ENCODE peak calls at places on chromosomes 2 and 18, in seven cellular contexts. R is spleen, A is uterus, P is pancreas, G is adrenal gland, F is mucosa of descending colon, E is OCI-LY7. Y is an unnamed sample. For H3K4me1, the result is how much of the 10 kb centered on the place peaks cover.

GRCh38 chr2:162520959-162521358 is 177.0 kb downstream of the GCA start:
- DNase-seq in R (no peak), A (no peak), P (no peak), G (no peak), F (no peak), E (no peak), Y (no peak)

GRCh38 chr2:223262946-223263345 is 211.0 kb downstream of the KCNE4 start:
- DNase-seq in R (no peak), A (no peak), P (no peak), G (no peak), F (no peak), E (no peak), Y (no peak)

GRCh38 chr2:196220671-196221070 is 49.3 kb upstream of the STK17B start:
- DNase-seq in R (no peak), A (no peak), P (no peak), G (no peak), F (no peak), E (no peak), Y (no peak)

GRCh38 chr2:232927793-232928563 is 57.9 kb downstream of the SNORC start:
- DNase-seq in R (no peak), A (no peak), P (no peak), G (no peak), F (peak), E (no peak), Y (no peak)

GRCh38 chr2:70041666-70042065 is 45.6 kb upstream of the PCBP1 start:
- DNase-seq in R (no peak), A (no peak), P (no peak), G (no peak), F (no peak), E (no peak), Y (no peak)

GRCh38 chr2:7073901-7074300 is 156.7 kb downstream of the RNF144A start:
- DNase-seq in R (no peak), A (no peak), P (no peak), G (no peak), F (no peak), E (no peak), Y (no peak)

GRCh38 chr2:28047698-28048097 is 157.2 kb downstream of the BABAM2 start:
- DNase-seq in R (no peak), A (no peak), P (no peak), G (no peak), F (no peak), E (no peak), Y (no peak)

GRCh38 chr18:57025525-57025924 is 121.4 kb upstream of the BOD1L2 start:
- DNase-seq in R (no peak), A (no peak), P (no peak), G (no peak), F (no peak), E (no peak), Y (no peak)

GRCh38 chr18:79581406-79581805 is 98.2 kb upstream of the CTDP1 start:
- DNase-seq in R (peak), A (peak), P (no peak), G (no peak), F (no peak), E (no peak), Y (no peak)

GRCh38 chr18:23422751-23423418 is 30.2 kb upstream of the RIOK3 start:
- DNase-seq in R (peak), A (no peak), P (no peak), G (peak), F (peak), E (peak), Y (peak)

GRCh38 chr2:203853271-203853670 is 14.3 kb upstream of the CTLA4 start:
- DNase-seq in R (no peak), A (no peak), P (no peak), G (no peak), F (no peak), E (no peak), Y (no peak)

GRCh38 chr18:46315187-46315586 is 211.0 kb downstream of the HAUS1 start:
- DNase-seq in R (no peak), A (no peak), P (no peak), G (no peak), F (no peak), E (no peak), Y (no peak)

GRCh38 chr2:112636605-112637288 is 9.0 kb upstream of the SLC20A1 start:
- DNase-seq in R (no peak), A (no peak), P (no peak), G (peak), F (no peak), E (peak), Y (no peak)

GRCh38 chr2:176140520-176141317 is 10.6 kb upstream of the HOXD4 start:
- DNase-seq in R (peak), A (peak), P (peak), G (peak), F (peak), E (peak), Y (peak)

GRCh38 chr2:238418196-238418998 is 8.3 kb upstream of the ASB1 start:
- DNase-seq in R (no peak), A (no peak), P (no peak), G (no peak), F (peak), E (no peak), Y (no peak)

GRCh38 chr2:54042908-54043620 is 72.3 kb upstream of the PSME4 start:
- DNase-seq in R (no peak), A (no peak), P (no peak), G (no peak), F (no peak), E (no peak), Y (no peak)

GRCh38 chr2:104744537-104744936 is 109.4 kb upstream of the POU3F3 start:
- DNase-seq in R (no peak), A (no peak), P (no peak), G (no peak), F (no peak), E (no peak), Y (no peak)

GRCh38 chr2:70509565-70509964 is 44.1 kb downstream of the TGFA start:
- DNase-seq in R (no peak), A (no peak), P (no peak), G (no peak), F (no peak), E (no peak), Y (no peak)

GRCh38 chr18:4017479-4017878 is 437.6 kb downstream of the DLGAP1 start:
- DNase-seq in R (no peak), A (no peak), P (no peak), G (no peak), F (no peak), E (peak), Y (no peak)

GRCh38 chr18:10562773-10563160 is 36.9 kb downstream of the NAPG start:
- DNase-seq in R (no peak), A (no peak), P (no peak), G (no peak), F (no peak), E (no peak), Y (peak)

GRCh38 chr2:11796190-11797171 is 50.0 kb downstream of the LPIN1 start:
- DNase-seq in R (no peak), A (peak), P (no peak), G (no peak), F (no peak), E (no peak), Y (no peak)

GRCh38 chr2:155733091-155733870 is 599.2 kb downstream of the NR4A2 start:
- DNase-seq in R (no peak), A (no peak), P (no peak), G (no peak), F (no peak), E (no peak), Y (no peak)

GRCh38 chr2:217520361-217521010 is 482.3 kb downstream of the TNS1 start:
- DNase-seq in R (no peak), A (no peak), P (no peak), G (no peak), F (no peak), E (no peak), Y (no peak)

GRCh38 chr2:215620528-215620927 is 184.7 kb upstream of the FN1 start:
- DNase-seq in R (no peak), A (no peak), P (no peak), G (no peak), F (no peak), E (no peak), Y (no peak)

GRCh38 chr2:72694715-72695496 is 130.9 kb downstream of the EXOC6B start:
- DNase-seq in R (no peak), A (peak), P (peak), G (peak), F (peak), E (no peak), Y (peak)

GRCh38 chr2:237859533-237860272 is at the start of gene RAMP1:
- DNase-seq in R (peak), A (peak), P (no peak), G (no peak), F (no peak), E (no peak), Y (no peak)

GRCh38 chr2:227376911-227377396 is 2.2 kb downstream of the TM4SF20 start:
- DNase-seq in R (no peak), A (no peak), P (no peak), G (no peak), F (no peak), E (no peak), Y (no peak)

GRCh38 chr18:9631814-9632496 is 17.6 kb upstream of the PPP4R1 start:
- DNase-seq in R (no peak), A (no peak), P (no peak), G (no peak), F (no peak), E (no peak), Y (no peak)

GRCh38 chr18:74204543-74205152 is 56.3 kb downstream of the TIMM21 start:
- DNase-seq in R (no peak), A (no peak), P (peak), G (peak), F (no peak), E (no peak), Y (no peak)

GRCh38 chr2:144660518-144661316 is 140.8 kb upstream of the ZEB2 start:
- DNase-seq in R (no peak), A (no peak), P (no peak), G (no peak), F (no peak), E (no peak), Y (no peak)

GRCh38 chr18:49249523-49249922 is 210.9 kb downstream of the DYM start:
- DNase-seq in R (no peak), A (no peak), P (no peak), G (no peak), F (no peak), E (peak), Y (no peak)

GRCh38 chr2:57906152-57906732 is 140.4 kb upstream of the VRK2 start:
- DNase-seq in R (no peak), A (no peak), P (no peak), G (no peak), F (no peak), E (peak), Y (no peak)

GRCh38 chr2:154720642-154721041 is 22.1 kb downstream of the KCNJ3 start:
- DNase-seq in R (no peak), A (no peak), P (no peak), G (no peak), F (no peak), E (no peak), Y (no peak)

GRCh38 chr2:229673676-229674075 is 40.7 kb downstream of the DNER start:
- DNase-seq in R (no peak), A (no peak), P (no peak), G (peak), F (no peak), E (no peak), Y (no peak)

GRCh38 chr2:218961229-218961628 is 1.8 kb downstream of the CDK5R2 start:
- DNase-seq in R (no peak), A (no peak), P (no peak), G (no peak), F (no peak), E (no peak), Y (no peak)

GRCh38 chr2:69915050-69915945 is at the start of gene MXD1:
- DNase-seq in R (peak), A (no peak), P (peak), G (no peak), F (no peak), E (no peak), Y (no peak)

DNA sequence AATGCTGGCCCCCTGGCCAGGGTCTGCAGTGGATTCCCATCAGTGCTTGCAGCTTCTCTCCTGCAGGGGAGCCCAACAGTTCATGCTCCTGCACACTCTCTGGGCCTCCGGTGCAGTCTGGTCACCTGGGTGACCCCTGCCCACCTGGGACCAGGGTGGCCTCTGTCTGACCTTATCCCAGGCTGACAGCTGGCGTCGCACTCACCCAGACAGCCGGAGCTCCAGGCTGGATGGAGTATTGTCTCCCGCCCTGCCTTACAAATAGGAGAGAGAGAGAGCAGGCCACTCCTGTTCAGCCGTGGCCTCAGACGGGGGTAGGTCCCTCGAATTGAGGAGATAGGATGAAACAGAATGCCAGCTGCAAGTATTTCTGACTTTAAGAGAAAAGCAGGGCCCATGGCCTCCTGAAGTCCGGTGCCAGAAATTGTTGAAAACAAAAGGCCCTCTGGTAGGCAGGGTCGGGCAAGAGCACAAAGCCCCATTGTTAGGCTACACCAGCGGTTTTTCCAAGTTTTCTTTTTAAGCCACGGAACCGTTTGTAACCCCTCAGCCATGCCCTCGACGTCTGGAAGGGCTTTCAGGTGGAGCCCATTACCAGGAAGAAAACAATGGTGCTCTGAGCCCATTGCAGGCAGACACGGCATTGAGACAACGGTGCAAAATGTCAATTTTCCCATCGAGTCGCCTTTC is 258.4 kb downstream of the BCL11A start:
- DNase-seq in R (no peak), A (no peak), P (no peak), G (no peak), F (peak), E (no peak), Y (no peak)
- TF ChIP-seq CTCF in R (no peak), A (no peak), P (no peak), G (no peak), F (no peak), E (no peak), Y (no peak)

GRCh38 chr2:98504386-98505109 is 59.9 kb downstream of the INPP4A start:
- DNase-seq in R (no peak), A (no peak), P (no peak), G (peak), F (no peak), E (no peak), Y (no peak)
- H3K4me1 ChIP-seq in R (under half), A (under half), P (under half), G (half or more), F (under half), E (under half), Y (under half)

DNA sequence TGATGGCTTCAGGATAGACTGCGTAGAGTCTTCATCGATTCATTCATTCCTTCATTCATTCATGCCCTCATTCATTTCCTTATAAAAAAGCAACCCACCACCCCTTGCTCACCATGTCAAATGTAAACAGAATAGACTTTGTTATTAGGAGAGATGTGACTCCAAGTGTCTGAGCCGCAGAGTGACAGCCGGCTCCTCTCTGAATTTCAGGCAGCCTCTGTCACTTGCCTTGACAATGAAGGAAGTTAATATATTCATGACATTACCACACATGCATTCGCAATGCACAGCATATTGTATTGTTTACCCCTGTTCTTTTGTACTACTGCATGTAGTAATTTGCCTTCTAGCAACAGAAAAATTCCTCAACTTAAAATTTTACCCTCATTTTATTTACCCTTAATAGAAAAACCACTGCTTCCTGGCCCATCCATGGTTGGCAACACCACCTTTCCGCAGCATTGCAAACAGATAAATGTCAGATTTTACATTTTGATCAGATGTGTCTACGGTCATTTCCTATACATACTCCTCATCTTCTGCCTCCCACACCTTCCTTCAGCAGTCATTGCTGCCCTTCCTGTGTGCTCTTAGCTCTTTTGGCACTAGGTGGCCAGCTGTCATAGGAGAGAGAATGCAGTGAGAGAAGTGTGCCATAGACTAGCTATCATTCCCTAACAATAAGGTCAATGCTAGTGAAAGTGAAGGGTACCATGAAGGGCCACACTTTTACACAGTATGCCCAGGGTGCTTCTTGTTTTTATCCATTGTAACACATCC is 1090.8 kb downstream of the BCL11A start:
- DNase-seq in R (no peak), A (no peak), P (no peak), G (no peak), F (no peak), E (no peak), Y (no peak)
- TF ChIP-seq CTCF in R (no peak), A (no peak), P (no peak), G (no peak), F (no peak), E (no peak), Y (no peak)

GRCh38 chr2:241312082-241312481 is 3.4 kb downstream of the HDLBP start:
- DNase-seq in R (no peak), A (no peak), P (no peak), G (no peak), F (no peak), E (no peak), Y (no peak)

GRCh38 chr2:241315879-241316700 is at the start of gene SEPTIN2:
- DNase-seq in R (peak), A (no peak), P (peak), G (peak), F (no peak), E (peak), Y (peak)

GRCh38 chr2:241315183-241315878 is at the start of gene HDLBP:
- DNase-seq in R (peak), A (peak), P (peak), G (peak), F (peak), E (peak), Y (peak)

GRCh38 chr2:241314933-241315182 is 614 bp downstream of the HDLBP start:
- DNase-seq in R (no peak), A (no peak), P (no peak), G (no peak), F (no peak), E (no peak), Y (no peak)

DNA sequence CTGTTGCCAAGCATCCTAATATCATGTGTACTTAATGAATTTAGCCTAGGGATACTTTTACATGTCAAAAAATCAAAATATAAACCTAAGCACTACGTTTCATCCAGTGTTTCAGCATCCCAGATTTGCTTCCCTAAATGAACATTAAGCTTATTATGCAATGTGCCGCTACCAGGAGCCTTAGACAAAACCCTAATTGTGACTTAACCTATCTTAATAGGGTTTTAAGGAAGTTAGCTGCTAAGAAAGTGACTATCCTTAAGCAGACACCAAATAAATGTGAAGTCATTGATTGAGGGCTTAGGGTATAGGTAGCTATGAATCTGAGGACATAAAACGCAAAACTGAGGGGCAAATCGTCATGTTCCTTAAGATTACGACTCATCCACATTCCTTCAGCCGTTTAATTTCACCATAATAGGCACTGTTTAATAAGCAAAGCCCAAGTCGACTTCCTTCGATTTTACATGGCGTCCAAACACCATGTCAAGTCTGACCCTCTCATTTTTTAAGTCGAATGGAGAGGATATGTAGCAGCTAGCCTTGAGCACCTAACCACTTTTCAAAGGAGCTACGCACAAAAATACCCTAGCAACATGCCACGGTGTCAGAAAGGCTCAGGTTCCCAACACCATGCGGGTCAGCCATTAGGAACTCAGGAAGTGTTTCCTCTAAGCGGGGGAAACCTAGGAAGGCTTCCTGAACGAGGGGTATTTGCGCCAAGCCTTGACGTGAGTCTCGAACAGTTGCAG is 1.1 kb downstream of the HDLBP start:
- DNase-seq in R (no peak), A (no peak), P (no peak), G (no peak), F (no peak), E (no peak), Y (no peak)
- H3K4me1 ChIP-seq in R (half or more), A (under half), P (under half), G (under half), F (under half), E (half or more), Y (under half)

DNA sequence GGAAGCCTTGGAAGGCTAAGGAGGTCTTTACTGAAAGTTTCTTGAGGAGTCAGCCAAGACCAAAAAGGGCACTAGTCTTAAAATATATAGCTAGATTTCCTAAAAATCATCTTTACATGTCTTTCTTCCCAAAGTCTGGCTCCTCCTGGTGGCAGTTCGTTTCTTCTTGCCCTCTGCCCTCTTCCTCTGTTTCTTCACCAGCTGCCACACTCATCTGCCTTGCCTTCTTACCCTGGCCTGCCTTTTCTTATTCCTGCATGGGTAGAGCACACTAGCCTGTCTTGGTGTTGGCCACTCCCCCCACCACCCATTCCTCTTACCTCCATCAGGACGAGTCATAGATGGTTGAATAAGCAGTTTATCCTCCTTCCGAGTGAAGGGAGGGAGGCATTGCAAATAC is 129.8 kb downstream of the RAPGEF4 start:
- DNase-seq in R (no peak), A (no peak), P (no peak), G (no peak), F (no peak), E (no peak), Y (no peak)
- TF ChIP-seq CTCF in R (no peak), A (no peak), P (no peak), G (no peak), F (no peak), E (peak), Y (no peak)

GRCh38 chr2:120373424-120373823 is 27.5 kb downstream of the INHBB start:
- DNase-seq in R (no peak), A (no peak), P (no peak), G (no peak), F (no peak), E (no peak), Y (no peak)
- H3K4me1 ChIP-seq in R (under half), A (under half), P (under half), G (under half), F (under half), E (under half), Y (under half)

Y was measured in lung.